ENCODE peak calls at places on chromosome 18, in six cellular contexts. M, T, S, H, W and E are unnamed samples.

GRCh38 chr18:57060814-57061213 is 86.1 kb upstream of the BOD1L2 start:
- DNase-seq in H (no peak), W (no peak), M (no peak), T (no peak), S (no peak), E (no peak)

GRCh38 chr18:23626451-23627279 is 36.0 kb downstream of the ANKRD29 start:
- DNase-seq in T (no peak), H (peak; percentile 81), W (peak; percentile 43), S (no peak), M (no peak), E (no peak)

GRCh38 chr18:76437011-76437410 is 58.0 kb downstream of the ZNF516 start:
- DNase-seq in H (no peak), W (no peak), T (no peak), M (no peak), S (no peak), E (no peak)

GRCh38 chr18:25180974-25181373 is 171.0 kb downstream of the ZNF521 start:
- DNase-seq in W (peak; percentile 43), H (no peak), S (no peak), M (no peak), T (no peak), E (no peak)

GRCh38 chr18:79484661-79485621 is 89.2 kb downstream of the NFATC1 start:
- DNase-seq in W (peak; percentile 98), H (peak; percentile 95), M (peak; percentile 77), S (peak; percentile 60), T (no peak), E (peak; percentile 98)

GRCh38 chr18:11666831-11667230 is 22.2 kb upstream of the GNAL start:
- DNase-seq in M (no peak), T (no peak), W (no peak), S (no peak), H (no peak), E (no peak)

GRCh38 chr18:3526421-3527354 is 76.7 kb downstream of the TGIF1 start:
- DNase-seq in M (peak; percentile 65), W (peak; percentile 59), H (peak; percentile 82), T (no peak), S (no peak), E (no peak)

GRCh38 chr18:48422947-48423378 is 13.8 kb upstream of the ZBTB7C start:
- DNase-seq in S (no peak), M (peak; percentile 61), T (no peak), W (no peak), H (no peak), E (no peak)

GRCh38 chr18:9380571-9381390 is 46.2 kb downstream of the TWSG1 start:
- DNase-seq in S (no peak), T (no peak), H (peak; percentile 45), M (peak; percentile 17), W (peak; percentile 32), E (peak; percentile 63)

GRCh38 chr18:6757966-6758365 is 28.4 kb downstream of the ARHGAP28 start:
- DNase-seq in T (no peak), H (peak; percentile 36), S (no peak), W (no peak), M (no peak), E (no peak)

GRCh38 chr18:32274307-32274706 is 84.5 kb downstream of the MEP1B start:
- DNase-seq in W (no peak), H (no peak), S (no peak), T (no peak), M (no peak), E (no peak)

GRCh38 chr18:48079885-48080284 is 149.4 kb upstream of the SMAD2 start:
- DNase-seq in S (no peak), M (no peak), W (no peak), T (no peak), H (no peak), E (no peak)

GRCh38 chr18:9701604-9702324 is 6.3 kb upstream of the RAB31 start:
- DNase-seq in S (no peak), W (no peak), T (no peak), M (no peak), H (peak; percentile 26), E (no peak)

GRCh38 chr18:76459312-76459686 is 35.7 kb downstream of the ZNF516 start:
- DNase-seq in H (no peak), T (no peak), S (no peak), W (no peak), M (no peak), E (no peak)

GRCh38 chr18:8987250-8987649 is 115.2 kb upstream of the NDUFV2 start:
- DNase-seq in H (peak; percentile 47), W (peak; percentile 66), S (no peak), M (no peak), T (peak; percentile 30), E (peak; percentile 91)

GRCh38 chr18:53458266-53458665 is 766.2 kb downstream of the MBD2 start:
- DNase-seq in S (no peak), M (no peak), W (no peak), H (no peak), T (no peak), E (no peak)

GRCh38 chr18:56843241-56843640 is 192.1 kb downstream of the WDR7 start:
- DNase-seq in S (no peak), W (no peak), T (no peak), M (no peak), H (no peak), E (no peak)

GRCh38 chr18:2515908-2516625 is 55.2 kb downstream of the METTL4 start:
- DNase-seq in S (no peak), W (peak; percentile 94), T (peak; percentile 92), M (no peak), H (peak; percentile 97), E (peak; percentile 87)

GRCh38 chr18:79872423-79872822 is 74.7 kb downstream of the KCNG2 start:
- DNase-seq in H (no peak), S (no peak), M (peak; percentile 34), T (no peak), W (no peak), E (no peak)

GRCh38 chr18:68215931-68216330 is 499.0 kb downstream of the TMX3 start:
- DNase-seq in H (peak; percentile 81), T (no peak), S (no peak), W (peak; percentile 55), M (no peak), E (peak; percentile 28)

GRCh38 chr18:75915941-75916640 is 488.6 kb upstream of the SMIM21 start:
- DNase-seq in H (peak; percentile 9), M (peak; percentile 96), S (peak; percentile 87), T (no peak), W (no peak), E (no peak)

GRCh38 chr18:53864758-53865157 is 359.7 kb downstream of the MBD2 start:
- DNase-seq in H (peak; percentile 3), S (no peak), M (no peak), T (no peak), W (peak; percentile 11), E (peak; percentile 24)

GRCh38 chr18:23401400-23402347 is 51.4 kb upstream of the RIOK3 start:
- DNase-seq in W (peak; percentile 78), T (no peak), M (peak; percentile 78), H (peak; percentile 62), S (peak; percentile 68), E (no peak)

GRCh38 chr18:62033207-62033606 is 140.4 kb upstream of the RNF152 start:
- DNase-seq in H (no peak), T (no peak), W (no peak), M (no peak), S (no peak), E (no peak)

GRCh38 chr18:56516769-56517168 is 121.6 kb downstream of the TXNL1 start:
- DNase-seq in W (no peak), H (no peak), S (no peak), M (no peak), T (no peak), E (peak; percentile 66)

GRCh38 chr18:80233201-80233835 is 14.0 kb downstream of the PARD6G start:
- DNase-seq in W (no peak), T (no peak), M (no peak), H (no peak), S (no peak), E (no peak)

DNA sequence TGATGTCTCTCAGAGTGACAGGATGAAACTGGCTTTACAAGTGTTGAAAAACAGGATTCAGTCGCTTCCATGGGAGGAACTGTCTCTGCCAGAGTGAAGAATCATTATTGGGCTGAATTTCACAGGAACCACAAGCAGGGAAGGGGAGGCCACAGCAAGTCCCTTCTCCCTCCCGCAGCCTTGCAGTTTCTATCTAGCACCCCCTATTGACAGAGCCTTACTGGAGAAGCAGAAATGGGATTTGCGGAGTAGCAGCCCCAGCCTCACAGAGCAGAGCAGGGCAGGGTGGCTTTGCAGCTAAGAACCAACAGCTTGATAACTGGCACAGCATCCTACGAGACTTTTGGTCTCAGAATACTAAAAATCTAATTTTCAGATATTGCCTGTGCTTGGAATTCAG is 33.3 kb upstream of the RMP24 start:
- DNase-seq in H (peak; percentile 3), W (peak; percentile 9), M (peak; percentile 62), S (no peak), T (no peak), E (peak; percentile 4)
- TF ChIP-seq CTCF in H (no peak), W (peak; percentile 31), M (peak; percentile 63), S (no peak), T (peak; percentile 19), E (peak; percentile 27)

GRCh38 chr18:49495074-49495473 is 8.0 kb upstream of the C18orf32 start:
- DNase-seq in S (no peak), W (no peak), H (no peak), T (no peak), M (peak; percentile 38), E (no peak)
- H3K4me3 ChIP-seq in S (no peak overlapping the region), W (no peak overlapping the region), H (no peak overlapping the region), T (no peak overlapping the region), M (no peak overlapping the region), E (no peak overlapping the region)

DNA sequence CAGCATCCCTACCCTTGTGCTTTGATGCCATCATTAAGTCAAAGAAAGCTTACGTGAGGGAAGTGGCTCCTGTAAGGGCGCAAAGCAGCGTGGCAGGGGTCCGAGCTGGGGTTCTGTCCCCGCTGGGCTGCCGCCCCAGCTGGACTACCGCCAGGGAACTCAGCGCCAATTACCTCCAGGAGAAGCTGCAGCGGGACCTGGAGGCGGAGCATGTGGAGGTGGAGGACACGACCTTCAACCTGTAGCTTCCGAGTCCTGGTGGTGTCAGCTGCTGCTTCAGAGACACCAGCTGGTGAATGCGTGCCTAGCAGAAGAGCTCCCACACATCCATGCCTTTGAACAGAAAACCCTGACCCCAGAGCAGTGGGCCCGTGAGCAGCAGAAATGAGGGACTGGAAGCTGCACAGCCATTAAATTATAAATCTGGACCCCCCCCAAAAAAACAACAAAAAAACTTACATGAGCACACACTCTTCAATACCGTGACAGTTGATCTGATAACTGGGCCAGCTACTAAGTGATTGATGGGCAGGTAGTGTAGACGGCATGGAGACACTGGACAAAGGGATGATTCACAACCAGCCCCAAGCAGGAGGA is 20.1 kb upstream of the YES1 start:
- DNase-seq in M (peak; percentile 48), T (no peak), H (peak; percentile 60), S (peak; percentile 52), W (no peak), E (no peak)
- TF ChIP-seq CTCF in M (no peak), T (no peak), H (no peak), S (no peak), W (peak; percentile 12), E (no peak)

DNA sequence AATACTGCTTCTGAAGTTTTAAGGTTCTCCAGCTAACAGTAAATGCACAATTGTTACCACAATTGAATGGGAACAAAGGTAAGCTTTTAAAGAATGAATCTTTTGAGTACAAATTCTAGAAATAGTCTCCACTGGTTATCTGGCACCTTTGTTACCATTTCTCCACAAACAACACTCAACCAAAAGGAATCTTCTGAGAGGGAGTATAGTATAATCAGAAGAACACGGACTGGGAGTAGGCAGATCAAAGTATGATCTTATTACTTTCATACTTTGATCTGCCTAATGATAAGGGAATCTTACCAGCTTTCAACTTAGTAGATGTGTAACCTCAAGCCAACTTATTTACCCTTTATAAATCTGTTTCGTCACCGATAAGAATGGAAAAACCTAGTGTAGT is 1.4 kb downstream of the CEP76 start:
- DNase-seq in S (no peak), T (no peak), H (peak; percentile 31), W (no peak), M (no peak), E (no peak)
- H3K4me3 ChIP-seq in S (peak overlapping the region; percentile 87), T (peak overlapping the region; percentile 97), H (peak overlapping the region; percentile 95), W (peak overlapping the region; percentile 97), M (peak overlapping the region; percentile 98), E (peak overlapping the region; percentile 89)